ENCODE peak calls at places on chromosomes 13 and 19, in eight cellular contexts. L, J, S, M, I, D, H and N are unnamed samples. For H3K4me1, the result is how much of the 10 kb centered on the place peaks cover.

GRCh38 chr19:41373993-41374392 is 2.3 kb upstream of the TMEM91 start:
- DNase-seq in S (peak), H (peak), L (peak), I (no peak), D (peak), M (peak), J (peak), N (peak)

GRCh38 chr19:36604656-36605100 is 435 bp upstream of the ZNF382 start:
- DNase-seq in L (peak), I (no peak), H (peak), D (peak), J (peak), M (peak), S (peak), N (peak)

GRCh38 chr19:53537523-53538377 is at the start of gene ZNF331:
- DNase-seq in M (peak), D (peak), L (peak), I (peak), S (peak), H (peak), J (peak), N (peak)

GRCh38 chr19:5890099-5890498 is 13.5 kb downstream of the NDUFA11 start:
- DNase-seq in J (no peak), M (no peak), D (no peak), L (no peak), S (no peak), H (no peak), I (no peak), N (no peak)

GRCh38 chr13:51585234-51585672 is 991 bp downstream of the WDFY2 start:
- DNase-seq in I (no peak), M (no peak), H (no peak), S (peak), L (no peak), J (no peak), D (peak), N (peak)

GRCh38 chr13:40981949-40982348 is 37.2 kb downstream of the ELF1 start:
- DNase-seq in S (no peak), M (no peak), J (no peak), H (no peak), I (no peak), L (no peak), D (no peak), N (no peak)

GRCh38 chr13:71255633-71256032 is 611.4 kb downstream of the DACH1 start:
- DNase-seq in D (no peak), M (no peak), J (no peak), L (no peak), I (no peak), H (no peak), S (no peak), N (no peak)

GRCh38 chr13:111046590-111047141 is 68.4 kb upstream of the ARHGEF7 start:
- DNase-seq in L (no peak), H (no peak), I (no peak), J (no peak), S (no peak), M (peak), D (no peak), N (peak)

GRCh38 chr13:72808917-72809500 is 27.1 kb downstream of the PIBF1 start:
- DNase-seq in M (no peak), L (peak), S (no peak), D (no peak), I (no peak), J (no peak), H (no peak), N (peak)

GRCh38 chr13:46899801-46900200 is 2.9 kb upstream of the HTR2A start:
- DNase-seq in J (no peak), D (no peak), I (no peak), L (no peak), H (no peak), M (no peak), S (no peak), N (no peak)

GRCh38 chr13:46893820-46894533 is 2.9 kb downstream of the HTR2A start:
- DNase-seq in H (no peak), M (peak), D (peak), S (peak), L (peak), I (peak), J (peak), N (peak)

GRCh38 chr13:46894534-46894906 is 2.3 kb downstream of the HTR2A start:
- DNase-seq in D (no peak), L (no peak), S (no peak), J (no peak), I (no peak), M (no peak), H (no peak), N (peak)

GRCh38 chr13:46893221-46893620 is 3.6 kb downstream of the HTR2A start:
- DNase-seq in S (no peak), M (no peak), H (no peak), D (no peak), L (no peak), I (no peak), J (no peak), N (peak)

DNA sequence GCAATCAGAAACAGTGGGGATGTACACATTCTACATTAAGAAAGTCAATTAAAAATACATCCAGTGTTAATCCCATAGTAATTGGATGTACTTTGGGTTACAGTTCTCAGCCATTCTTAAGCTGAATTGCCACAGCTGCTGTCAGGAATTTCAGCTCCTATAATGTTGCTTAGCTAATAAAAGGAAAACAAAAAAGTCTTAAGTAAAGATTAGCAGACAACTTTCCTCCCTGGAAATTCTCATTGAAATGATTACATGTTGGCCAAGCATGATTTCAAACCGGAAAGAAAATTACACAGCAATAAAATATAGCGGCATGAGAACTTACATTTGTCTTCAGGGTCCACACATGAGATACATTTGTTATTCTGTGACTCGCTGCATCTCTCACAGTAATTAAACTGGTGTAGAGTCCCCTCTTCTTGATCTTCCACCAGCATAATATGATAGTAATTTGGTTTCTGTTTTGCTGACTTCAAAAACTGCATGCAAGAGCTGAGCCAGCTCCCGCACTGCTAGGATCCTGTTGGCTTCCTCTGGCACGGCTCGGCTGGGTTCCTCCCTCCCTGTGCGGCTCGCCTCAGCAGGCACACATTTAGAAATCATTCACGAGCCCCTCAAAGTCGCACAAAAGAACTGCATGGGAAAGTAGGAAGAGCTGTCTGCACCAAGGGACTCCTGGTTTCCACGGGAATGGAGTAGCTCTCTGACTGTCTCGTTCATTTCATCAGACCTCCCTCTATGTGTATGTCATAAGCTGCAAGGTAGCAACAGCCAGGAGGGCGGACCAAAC is at the start of gene HTR2A:
- DNase-seq in S (peak), D (peak), J (peak), M (peak), H (no peak), I (no peak), L (peak), N (peak)
- H3K27ac ChIP-seq in S (no peak), D (no peak), J (no peak), M (no peak), H (no peak), I (no peak), L (no peak), N (peak)

GRCh38 chr19:55253264-55253663 is 5.6 kb downstream of the PPP6R1 start:
- DNase-seq in H (no peak), I (no peak), S (no peak), D (no peak), L (no peak), M (peak), J (no peak), N (no peak)
- H3K4me1 ChIP-seq in H (under half), I (under half), S (under half), D (half or more), L (under half), M (half or more), J (half or more), N (under half)

DNA sequence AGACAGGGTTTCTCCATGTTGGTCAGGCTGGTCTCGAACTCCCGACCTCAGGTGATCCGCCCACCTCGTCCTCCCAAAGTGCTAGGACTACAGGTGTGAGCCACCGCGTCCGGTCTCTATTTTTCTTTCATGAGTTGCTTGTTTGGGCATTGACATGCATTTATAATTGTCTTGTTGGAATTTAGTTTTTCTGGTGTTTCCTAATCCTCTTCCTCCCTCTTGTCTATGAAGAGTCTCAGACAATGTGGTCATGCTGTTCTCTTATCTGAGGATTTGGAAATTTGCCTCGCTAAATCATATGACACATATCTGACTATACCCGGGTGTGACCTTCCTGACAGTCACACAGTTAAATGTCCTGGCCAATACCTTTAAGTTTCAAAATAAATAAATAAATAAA is 7.4 kb upstream of the CEACAM18 start:
- DNase-seq in I (no peak), L (peak), D (no peak), S (no peak), J (no peak), M (no peak), H (no peak), N (peak)
- H3K27ac ChIP-seq in I (no peak), L (no peak), D (no peak), S (no peak), J (no peak), M (no peak), H (no peak), N (no peak)

GRCh38 chr13:27026396-27026795 is 145.2 kb downstream of the USP12 start:
- DNase-seq in D (no peak), M (no peak), J (no peak), S (no peak), I (no peak), H (no peak), L (no peak), N (no peak)

GRCh38 chr13:27023385-27023784 is 148.2 kb downstream of the USP12 start:
- DNase-seq in L (no peak), I (no peak), D (no peak), H (no peak), M (no peak), J (no peak), S (no peak), N (no peak)

GRCh38 chr13:27022571-27023311 is 148.9 kb downstream of the USP12 start:
- DNase-seq in D (no peak), S (no peak), L (peak), M (no peak), J (no peak), H (peak), I (peak), N (no peak)

GRCh38 chr13:27024781-27025492 is 146.7 kb downstream of the USP12 start:
- DNase-seq in S (no peak), M (no peak), L (no peak), D (no peak), I (no peak), H (no peak), J (no peak), N (no peak)

DNA sequence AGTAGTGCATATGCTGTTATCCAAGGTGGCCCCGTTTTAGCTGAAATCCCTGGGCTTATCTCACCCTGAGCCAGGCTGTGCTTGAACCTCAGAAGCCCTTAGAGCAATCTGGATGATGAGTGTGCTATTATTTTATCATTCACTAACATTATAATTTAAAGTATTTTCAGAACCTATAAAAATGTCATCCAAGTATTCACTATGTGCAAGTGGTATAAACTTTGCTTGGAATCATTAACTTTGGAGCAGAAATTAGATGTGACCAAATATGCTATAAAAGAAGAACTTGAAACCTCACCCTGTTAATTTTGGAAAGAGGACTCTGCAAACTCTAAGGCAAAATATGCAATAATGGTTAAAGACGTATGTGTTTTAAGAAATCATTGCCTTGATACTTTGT is 147.5 kb downstream of the USP12 start:
- DNase-seq in M (no peak), L (no peak), D (no peak), H (no peak), I (no peak), S (no peak), J (no peak), N (no peak)
- H3K4me1 ChIP-seq in M (under half), L (under half), D (under half), H (under half), I (under half), S (under half), J (under half), N (under half)

GRCh38 chr19:46603752-46604241 is 2.7 kb downstream of the CALM3 start:
- DNase-seq in L (no peak), I (no peak), S (no peak), M (no peak), J (no peak), H (no peak), D (no peak), N (peak)

GRCh38 chr19:46606019-46606418 is 4.9 kb downstream of the CALM3 start:
- DNase-seq in S (no peak), I (no peak), J (no peak), D (no peak), M (no peak), H (no peak), L (no peak), N (no peak)

GRCh38 chr19:46604781-46605355 is 3.7 kb downstream of the CALM3 start:
- DNase-seq in H (no peak), M (no peak), D (no peak), J (no peak), S (no peak), L (no peak), I (no peak), N (no peak)

GRCh38 chr19:46606681-46607440 is 5.7 kb downstream of the CALM3 start:
- DNase-seq in M (peak), H (no peak), D (no peak), J (no peak), I (no peak), S (no peak), L (no peak), N (no peak)

DNA sequence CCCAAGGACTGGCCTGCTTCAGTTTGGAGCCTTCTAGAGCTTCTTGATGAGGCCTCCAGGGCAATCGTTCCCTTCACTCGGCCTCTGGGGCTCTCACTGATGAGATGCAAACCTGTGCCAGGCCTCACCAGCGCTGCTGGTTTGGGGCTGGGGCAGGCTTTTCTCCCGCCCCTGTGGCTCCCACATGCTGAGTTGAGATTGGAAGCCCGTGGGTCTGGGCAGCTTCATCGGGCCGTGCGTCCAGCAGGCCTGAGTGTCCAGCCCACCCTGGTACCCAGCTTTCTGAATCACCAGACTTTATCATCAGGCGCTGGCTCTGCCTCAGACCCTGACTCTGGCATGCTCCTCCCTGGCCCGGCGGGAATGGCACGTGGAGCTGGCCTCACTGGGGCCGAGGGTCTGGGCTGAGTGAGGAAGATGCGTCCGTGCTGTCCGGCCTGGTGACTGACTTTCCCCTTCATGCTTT is 4.3 kb downstream of the CALM3 start:
- DNase-seq in D (no peak), I (no peak), L (no peak), M (no peak), S (no peak), H (no peak), J (no peak), N (no peak)
- H3K27ac ChIP-seq in D (no peak), I (no peak), L (no peak), M (peak), S (no peak), H (no peak), J (peak), N (no peak)

GRCh38 chr19:39676004-39676403 is 20.3 kb downstream of the LGALS16 start:
- DNase-seq in J (no peak), D (no peak), I (no peak), L (no peak), M (no peak), H (no peak), S (no peak), N (no peak)
- H3K4me1 ChIP-seq in J (under half), D (under half), I (under half), L (under half), M (under half), H (under half), S (under half), N (under half)